ENCODE peak calls at places on chromosomes 5 and 9, in four cellular contexts. One of them, this sample, is unnamed.

GRCh38 chr5:135393691-135394090 is 5.3 kb downstream of the MACROH2A1 start:
- DNase-seq in heart left ventricle: no peak
- DNase-seq in IMR-90: peak
- DNase-seq in HepG2: no peak
- DNase-seq in this sample: no peak

GRCh38 chr5:1523480-1523792 is 324 bp downstream of the LPCAT1 start:
- DNase-seq in heart left ventricle: no peak
- DNase-seq in HepG2: no peak
- DNase-seq in IMR-90: no peak
- DNase-seq in this sample: no peak

GRCh38 chr5:126965487-126965886 is 64.9 kb downstream of the MARCHF3 start:
- DNase-seq in IMR-90: no peak
- DNase-seq in heart left ventricle: no peak
- DNase-seq in HepG2: no peak
- DNase-seq in this sample: no peak

GRCh38 chr5:107367919-107368318 is 302.8 kb downstream of the EFNA5 start:
- DNase-seq in HepG2: no peak
- DNase-seq in heart left ventricle: no peak
- DNase-seq in IMR-90: no peak
- DNase-seq in this sample: no peak

GRCh38 chr9:567128-567745 is 274.3 kb upstream of the DMRT1 start:
- DNase-seq in IMR-90: no peak
- DNase-seq in heart left ventricle: no peak
- DNase-seq in HepG2: no peak
- DNase-seq in this sample: no peak

GRCh38 chr5:73152411-73153388 is 20.3 kb upstream of the TMEM174 start:
- DNase-seq in IMR-90: no peak
- DNase-seq in heart left ventricle: no peak
- DNase-seq in HepG2: no peak
- DNase-seq in this sample: no peak

GRCh38 chr5:14522721-14523120 is 58.9 kb upstream of the OTULINL start:
- DNase-seq in heart left ventricle: no peak
- DNase-seq in HepG2: no peak
- DNase-seq in IMR-90: no peak
- DNase-seq in this sample: no peak

GRCh38 chr9:99726758-99727157 is 94.9 kb upstream of the NR4A3 start:
- DNase-seq in IMR-90: no peak
- DNase-seq in heart left ventricle: no peak
- DNase-seq in HepG2: no peak
- DNase-seq in this sample: no peak

GRCh38 chr5:102700126-102700851 is 54.8 kb upstream of the PAM start:
- DNase-seq in heart left ventricle: no peak
- DNase-seq in IMR-90: no peak
- DNase-seq in HepG2: no peak
- DNase-seq in this sample: no peak

GRCh38 chr9:6414291-6414690 is 1.3 kb downstream of the UHRF2 start:
- DNase-seq in IMR-90: peak
- DNase-seq in heart left ventricle: no peak
- DNase-seq in HepG2: no peak
- DNase-seq in this sample: no peak

DNA sequence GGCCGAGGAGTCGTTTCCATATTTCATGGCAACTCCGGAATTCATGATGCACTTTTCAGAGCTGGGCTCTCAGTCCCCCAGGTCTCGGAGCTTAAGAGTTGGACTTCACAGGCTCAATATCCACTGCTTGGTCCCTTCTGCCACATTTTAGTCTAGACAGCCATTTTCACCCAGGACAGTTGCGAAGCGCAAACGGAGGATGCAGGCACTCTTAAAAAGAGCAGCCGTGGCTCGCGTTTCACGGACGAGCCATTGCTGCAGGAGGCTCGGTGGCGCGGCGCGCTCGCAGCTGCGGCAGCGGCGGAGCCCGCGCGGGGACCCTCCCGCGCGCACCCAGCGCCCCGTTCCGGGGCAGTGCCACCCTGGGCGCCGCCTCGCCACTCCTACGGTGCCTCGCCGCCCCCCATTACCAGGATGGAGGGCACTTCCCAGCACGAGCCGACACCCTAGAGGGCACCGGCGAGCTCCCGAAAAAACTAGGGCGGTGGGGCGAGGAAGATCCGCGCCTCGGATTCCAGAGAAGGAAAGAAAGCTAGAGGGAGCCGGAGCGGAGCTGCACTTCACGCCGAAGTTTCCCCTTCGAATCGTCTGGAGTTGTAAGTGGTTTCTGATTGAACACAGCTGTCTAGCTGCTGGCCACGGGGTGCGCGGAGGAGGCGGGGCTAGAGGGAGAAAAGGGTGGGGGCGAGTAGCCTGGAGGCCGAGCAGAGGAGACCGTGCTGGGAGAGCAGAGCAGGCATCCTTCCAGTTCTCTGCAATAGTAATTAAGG is 140.3 kb downstream of the TSSK1B start:
- DNase-seq in heart left ventricle: peak
- DNase-seq in HepG2: no peak
- DNase-seq in IMR-90: peak
- DNase-seq in this sample: peak
- TF ChIP-seq POLR2A in heart left ventricle: no peak
- TF ChIP-seq POLR2A in HepG2: no peak
- TF ChIP-seq POLR2A in IMR-90: peak
- TF ChIP-seq POLR2A in this sample: peak

DNA sequence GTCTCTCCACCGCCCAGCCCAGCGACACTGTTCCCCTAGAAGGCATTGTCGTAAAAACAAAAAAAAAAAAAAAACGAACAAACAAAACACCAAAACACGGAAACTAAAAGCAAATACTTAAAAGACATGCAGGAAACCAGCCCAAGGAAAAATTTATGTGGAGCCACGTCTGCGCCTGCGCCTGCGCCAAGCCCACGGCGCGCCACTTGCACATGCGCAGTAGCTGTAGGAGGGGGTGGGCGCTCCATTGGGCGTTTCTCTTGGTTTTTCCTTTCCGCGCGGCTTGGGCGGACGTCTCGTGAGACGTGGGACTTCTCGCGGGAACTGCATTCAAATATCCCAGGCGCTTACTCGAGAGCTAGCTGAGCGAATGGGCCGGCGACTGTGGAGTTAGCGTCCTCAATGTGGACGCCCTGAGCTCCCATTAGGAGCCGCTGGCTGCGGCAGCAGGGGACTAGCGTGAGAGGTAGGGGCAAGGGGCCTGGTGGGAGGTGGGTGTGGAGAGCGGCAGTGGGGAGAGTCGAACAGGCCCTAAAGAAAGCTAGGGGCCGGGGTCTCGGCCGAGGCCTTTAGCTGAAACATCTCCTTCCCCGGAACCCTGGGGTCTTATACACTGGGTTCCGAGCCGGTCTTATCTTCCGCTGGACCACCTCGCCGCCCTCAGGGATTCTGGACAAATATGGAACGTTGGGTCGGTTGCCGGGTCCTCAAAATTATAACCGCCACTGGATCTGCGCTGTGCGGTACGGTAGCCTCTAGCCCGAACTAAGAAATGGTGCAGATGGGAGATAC is at the start of gene SPDL1:
- DNase-seq in HepG2: peak
- DNase-seq in heart left ventricle: peak
- DNase-seq in IMR-90: peak
- DNase-seq in this sample: peak
- TF ChIP-seq POLR2A in HepG2: peak
- TF ChIP-seq POLR2A in heart left ventricle: no peak
- TF ChIP-seq POLR2A in IMR-90: peak
- TF ChIP-seq POLR2A in this sample: peak

DNA sequence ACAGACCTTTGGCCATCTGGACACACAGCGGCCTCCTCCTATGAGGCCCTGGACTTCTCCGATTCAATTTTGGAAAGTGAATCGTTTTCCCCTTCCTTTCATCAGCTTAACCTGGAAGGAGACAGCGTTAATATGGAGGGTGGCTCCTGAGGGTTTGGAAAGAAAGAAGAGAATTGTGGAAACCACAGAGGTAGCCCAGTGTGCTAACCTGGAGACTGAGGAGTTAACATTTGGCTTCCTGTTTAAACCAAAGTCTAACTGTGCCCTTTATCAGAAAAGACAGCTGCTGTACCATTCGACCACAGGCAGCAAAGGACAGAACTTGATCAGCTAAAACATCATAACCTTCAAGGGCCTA is 670 bp downstream of the IDNK start:
- DNase-seq in HepG2: peak
- DNase-seq in IMR-90: no peak
- DNase-seq in heart left ventricle: no peak
- DNase-seq in this sample: no peak
- TF ChIP-seq POLR2A in HepG2: peak
- TF ChIP-seq POLR2A in IMR-90: no peak
- TF ChIP-seq POLR2A in heart left ventricle: no peak
- TF ChIP-seq POLR2A in this sample: no peak

GRCh38 chr9:114077162-114077837 is 800 bp downstream of the AMBP start:
- DNase-seq in HepG2: no peak
- DNase-seq in heart left ventricle: no peak
- DNase-seq in IMR-90: no peak
- DNase-seq in this sample: no peak
- TF ChIP-seq POLR2A in HepG2: no peak
- TF ChIP-seq POLR2A in heart left ventricle: no peak
- TF ChIP-seq POLR2A in IMR-90: no peak
- TF ChIP-seq POLR2A in this sample: no peak

DNA sequence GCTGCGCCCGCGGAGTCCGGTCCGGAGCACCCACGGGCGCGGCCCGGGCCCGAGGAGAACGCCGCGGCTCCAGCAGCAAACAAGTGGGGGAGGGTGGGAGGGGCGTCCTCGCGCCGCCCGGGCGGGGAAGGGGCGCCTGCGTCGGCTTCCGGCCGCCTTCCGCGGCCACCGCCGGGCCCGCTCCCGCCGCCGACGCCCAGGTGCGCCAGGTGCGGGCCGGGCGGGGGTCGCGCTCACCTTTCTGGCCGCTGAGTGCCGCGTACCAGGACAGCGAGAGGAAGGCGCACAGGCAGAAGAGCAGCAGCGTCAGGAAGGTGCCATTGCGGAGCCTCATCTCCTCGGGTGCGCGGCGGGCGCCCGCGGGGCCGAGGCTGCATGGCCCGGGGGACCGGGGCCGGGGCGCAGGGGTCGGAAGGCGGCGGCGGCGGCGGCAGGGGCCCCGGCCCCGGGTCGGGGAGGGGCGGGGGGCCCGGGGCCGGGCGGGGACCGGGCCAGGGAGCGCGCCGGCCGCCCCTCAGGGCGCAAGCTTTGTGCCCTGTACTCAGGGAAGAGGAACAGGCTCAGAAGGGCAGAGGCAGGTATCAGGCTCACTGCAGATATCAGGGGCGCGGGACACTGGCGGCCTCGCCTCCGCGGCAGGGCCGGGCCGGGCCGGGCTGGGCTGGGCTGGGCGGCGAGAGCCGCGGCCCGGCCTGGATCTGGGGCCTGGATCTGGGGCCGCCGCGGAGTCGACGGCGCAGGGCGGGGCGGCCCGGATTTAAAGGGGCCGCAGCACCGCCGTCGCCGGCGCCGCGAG is at the start of gene MGAT4B:
- DNase-seq in HepG2: no peak
- DNase-seq in IMR-90: peak
- DNase-seq in heart left ventricle: peak
- DNase-seq in this sample: peak
- TF ChIP-seq POLR2A in HepG2: no peak
- TF ChIP-seq POLR2A in IMR-90: peak
- TF ChIP-seq POLR2A in heart left ventricle: no peak
- TF ChIP-seq POLR2A in this sample: peak

DNA sequence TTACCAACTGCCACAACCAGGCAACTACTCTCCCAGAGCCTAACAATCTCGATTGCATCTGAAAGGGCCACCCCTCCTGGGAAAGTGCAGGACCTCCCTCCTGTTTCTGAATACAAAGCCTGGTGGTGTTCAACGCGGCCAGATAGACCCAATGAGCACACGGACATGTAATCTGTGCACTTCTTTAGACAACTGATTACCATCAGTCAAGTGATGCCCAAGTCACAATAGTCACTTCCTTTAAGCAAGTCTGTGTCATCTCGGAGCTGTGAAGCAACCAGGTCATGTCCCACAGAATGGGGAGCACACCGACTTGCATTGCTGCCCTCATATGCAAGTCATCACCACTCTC is 739 bp downstream of the C9orf72 start:
- DNase-seq in heart left ventricle: no peak
- DNase-seq in HepG2: peak
- DNase-seq in IMR-90: no peak
- DNase-seq in this sample: no peak
- TF ChIP-seq POLR2A in heart left ventricle: no peak
- TF ChIP-seq POLR2A in HepG2: no peak
- TF ChIP-seq POLR2A in IMR-90: no peak
- TF ChIP-seq POLR2A in this sample: no peak

GRCh38 chr9:72306771-72307170 is 58.2 kb downstream of the ZFAND5 start:
- DNase-seq in IMR-90: no peak
- DNase-seq in heart left ventricle: no peak
- DNase-seq in HepG2: no peak
- DNase-seq in this sample: no peak

GRCh38 chr9:72309366-72310133 is 55.5 kb downstream of the ZFAND5 start:
- DNase-seq in IMR-90: no peak
- DNase-seq in HepG2: no peak
- DNase-seq in heart left ventricle: no peak
- DNase-seq in this sample: no peak

GRCh38 chr9:72300884-72301283 is 64.1 kb downstream of the ZFAND5 start:
- DNase-seq in heart left ventricle: no peak
- DNase-seq in HepG2: no peak
- DNase-seq in IMR-90: no peak
- DNase-seq in this sample: no peak

GRCh38 chr9:72304538-72304937 is 60.5 kb downstream of the ZFAND5 start:
- DNase-seq in heart left ventricle: no peak
- DNase-seq in HepG2: no peak
- DNase-seq in IMR-90: no peak
- DNase-seq in this sample: no peak

GRCh38 chr9:72305102-72305546 is 59.9 kb downstream of the ZFAND5 start:
- DNase-seq in IMR-90: peak
- DNase-seq in HepG2: peak
- DNase-seq in heart left ventricle: peak
- DNase-seq in this sample: peak
- TF ChIP-seq POLR2A in IMR-90: no peak
- TF ChIP-seq POLR2A in HepG2: no peak
- TF ChIP-seq POLR2A in heart left ventricle: no peak
- TF ChIP-seq POLR2A in this sample: peak

GRCh38 chr9:4674783-4675182 is 4.6 kb upstream of the CDC37L1 start:
- DNase-seq in IMR-90: peak
- DNase-seq in HepG2: peak
- DNase-seq in heart left ventricle: no peak
- DNase-seq in this sample: no peak
- TF ChIP-seq POLR2A in IMR-90: no peak
- TF ChIP-seq POLR2A in HepG2: no peak
- TF ChIP-seq POLR2A in heart left ventricle: no peak
- TF ChIP-seq POLR2A in this sample: no peak

GRCh38 chr9:114051281-114051680 is 26.8 kb downstream of the AMBP start:
- DNase-seq in heart left ventricle: no peak
- DNase-seq in IMR-90: no peak
- DNase-seq in HepG2: no peak
- DNase-seq in this sample: no peak
- TF ChIP-seq POLR2A in heart left ventricle: no peak
- TF ChIP-seq POLR2A in IMR-90: no peak
- TF ChIP-seq POLR2A in HepG2: no peak
- TF ChIP-seq POLR2A in this sample: no peak

This sample was measured in H54.